ENCODE peak calls at places on chromosome 6, in ten cellular contexts. W is left ventricle myocardium inferior, F is heart left ventricle, S is pancreas, L is astrocyte, P is endodermal cell, E is esophagus squamous epithelium, Y is HepG2, T is mammary epithelial cell, H is psoas muscle. N is an unnamed sample.

GRCh38 chr6:47168176-47168575 is 126.0 kb upstream of the ADGRF1 start:
- DNase-seq in W (peak; percentile 28), F (no peak), S (no peak), L (peak; percentile 97), P (peak; percentile 47), E (no peak), Y (peak; percentile 52), T (peak; percentile 99), H (peak; percentile 80), N (peak; percentile 94)

GRCh38 chr6:39137235-39137634 is 22.2 kb upstream of the SAYSD1 start:
- DNase-seq in W (no peak), F (no peak), S (peak; percentile 39), L (peak; percentile 14), P (peak; percentile 90), E (no peak), Y (peak; percentile 54), T (peak; percentile 30), H (no peak), N (peak; percentile 38)

GRCh38 chr6:5657684-5658429 is 348.9 kb downstream of the NRN1 start:
- DNase-seq in W (no peak), F (no peak), S (no peak), L (peak; percentile 41), P (no peak), E (no peak), Y (no peak), T (no peak), H (no peak), N (no peak)

GRCh38 chr6:3232017-3232838 is 4.8 kb upstream of the TUBB2B start:
- DNase-seq in W (no peak), F (no peak), S (no peak), L (no peak), P (no peak), E (no peak), Y (no peak), T (no peak), H (no peak), N (no peak)

GRCh38 chr6:53673138-53673801 is 7.7 kb upstream of the KLHL31 start:
- DNase-seq in W (no peak), F (no peak), S (peak; percentile 28), L (peak; percentile 69), P (no peak), E (no peak), Y (peak; percentile 71), T (peak; percentile 57), H (no peak), N (peak; percentile 45)

GRCh38 chr6:34393191-34393967 is 910 bp upstream of the NUDT3 start:
- DNase-seq in W (no peak), F (no peak), S (no peak), L (no peak), P (no peak), E (no peak), Y (no peak), T (no peak), H (no peak), N (no peak)

GRCh38 chr6:90251295-90251992 is 45.2 kb downstream of the BACH2 start:
- DNase-seq in W (no peak), F (no peak), S (no peak), L (no peak), P (no peak), E (no peak), Y (no peak), T (peak; percentile 78), H (no peak), N (peak; percentile 60)

GRCh38 chr6:90284745-90285481 is 11.7 kb downstream of the BACH2 start:
- DNase-seq in W (no peak), F (no peak), S (no peak), L (peak; percentile 90), P (no peak), E (no peak), Y (no peak), T (peak; percentile 87), H (no peak), N (peak; percentile 33)

GRCh38 chr6:40077315-40077714 is 143.1 kb upstream of the MOCS1 start:
- DNase-seq in W (no peak), F (no peak), S (no peak), L (no peak), P (no peak), E (no peak), Y (no peak), T (peak; percentile 78), H (no peak), N (no peak)

GRCh38 chr6:71512256-71512655 is 223.6 kb downstream of the OGFRL1 start:
- DNase-seq in W (no peak), F (no peak), S (no peak), L (no peak), P (no peak), E (no peak), Y (no peak), T (no peak), H (no peak), N (no peak)

GRCh38 chr6:30272032-30272431 is 54.7 kb upstream of the TRIM39 start:
- DNase-seq in W (no peak), F (no peak), S (no peak), L (no peak), P (no peak), E (no peak), Y (peak; percentile 44), T (no peak), H (no peak), N (no peak)

GRCh38 chr6:14091329-14091978 is 26.1 kb upstream of the CD83 start:
- DNase-seq in W (no peak), F (no peak), S (no peak), L (no peak), P (no peak), E (no peak), Y (no peak), T (no peak), H (no peak), N (no peak)

GRCh38 chr6:43913388-43914271 is 143.6 kb downstream of the VEGFA start:
- DNase-seq in W (no peak), F (no peak), S (peak; percentile 75), L (peak; percentile 12), P (no peak), E (no peak), Y (no peak), T (no peak), H (peak; percentile 44), N (no peak)

GRCh38 chr6:7424967-7425807 is 35.6 kb downstream of the RIOK1 start:
- DNase-seq in W (peak; percentile 38), F (peak; percentile 74), S (peak; percentile 49), L (no peak), P (no peak), E (no peak), Y (peak; percentile 79), T (peak; percentile 86), H (no peak), N (peak; percentile 85)

GRCh38 chr6:135014353-135014832 is 40.2 kb downstream of the HBS1L start:
- DNase-seq in W (no peak), F (no peak), S (no peak), L (no peak), P (no peak), E (no peak), Y (no peak), T (no peak), H (no peak), N (no peak)

GRCh38 chr6:41966961-41967311 is 25.3 kb upstream of the CCND3 start:
- DNase-seq in W (no peak), F (no peak), S (no peak), L (peak; percentile 88), P (peak; percentile 79), E (no peak), Y (peak; percentile 84), T (peak; percentile 77), H (no peak), N (peak; percentile 72)

DNA sequence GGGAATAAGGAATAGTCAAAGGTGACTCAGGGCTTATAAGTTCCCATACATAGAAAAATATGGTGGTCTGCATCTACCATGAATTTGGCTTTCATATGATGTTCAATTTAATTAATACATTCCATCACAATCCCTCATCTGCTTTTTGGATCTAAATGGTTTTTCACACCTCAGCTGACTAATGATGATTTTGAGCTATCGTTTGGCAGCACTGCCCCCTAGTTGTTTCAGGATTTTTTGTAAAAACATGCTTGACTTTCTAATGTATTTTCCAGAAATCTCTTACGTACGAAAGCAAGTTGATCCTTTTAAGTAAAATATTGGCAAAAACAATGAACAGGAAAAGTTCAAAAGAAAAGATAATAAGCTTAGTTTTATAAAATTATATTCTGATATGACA is 408.6 kb upstream of the ADGRB3 start:
- DNase-seq in W (no peak), F (no peak), S (no peak), L (no peak), P (no peak), E (no peak), Y (no peak), T (no peak), H (no peak), N (no peak)
- TF ChIP-seq CTCF in W (peak; percentile 23), F (peak; percentile 27), S (no peak), L (peak; percentile 23), P (peak; percentile 83), E (no peak), Y (peak; percentile 15), T (no peak), H (no peak), N (no peak)

DNA sequence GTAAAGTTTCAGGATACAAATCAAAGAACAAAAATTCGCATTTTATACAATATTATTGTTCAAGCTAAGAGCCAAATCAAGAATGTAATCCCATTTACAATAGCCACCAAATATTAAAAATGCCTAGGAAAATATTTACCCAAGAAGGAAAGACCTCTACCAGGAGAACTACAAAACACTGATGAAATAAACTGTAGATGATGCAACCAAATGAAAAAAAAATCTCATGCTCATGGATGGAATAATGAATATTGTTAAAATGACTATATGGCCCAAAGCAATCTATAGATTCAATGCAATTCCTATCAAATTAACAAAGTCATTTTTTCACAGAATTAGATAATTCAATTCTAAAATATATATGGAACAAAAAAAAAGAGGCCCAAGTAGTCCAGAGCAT is 708.8 kb upstream of the MAN1A1 start:
- DNase-seq in W (no peak), F (no peak), S (no peak), L (no peak), P (no peak), E (no peak), Y (no peak), T (no peak), H (no peak), N (no peak)
- H3K27ac ChIP-seq in W (no peak overlapping the region), F (no peak overlapping the region), S (no peak overlapping the region), L (no peak overlapping the region), P (no peak overlapping the region), E (no peak overlapping the region), Y (no peak overlapping the region), T (no peak overlapping the region), H (no peak overlapping the region), N (no peak overlapping the region)

DNA sequence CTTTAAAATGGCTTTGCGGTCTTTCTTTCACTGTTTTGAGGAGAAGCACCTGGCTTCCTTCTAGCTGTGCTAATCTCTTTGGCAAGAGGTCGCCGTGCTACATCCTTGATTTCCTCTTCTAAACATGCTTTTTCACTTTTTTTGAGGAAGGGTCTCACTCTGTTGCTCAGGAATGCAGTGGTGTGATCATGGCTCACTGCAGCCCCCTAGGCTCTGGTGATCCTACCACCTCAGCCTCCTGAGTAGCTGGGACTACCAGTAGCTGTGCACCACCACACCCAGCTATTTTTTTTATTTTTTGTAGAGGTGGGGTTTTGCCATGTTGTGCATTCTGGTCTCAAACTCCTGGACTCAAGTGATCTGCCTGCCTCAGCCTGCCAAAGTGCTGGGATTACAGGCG is 40.5 kb downstream of the RSPH3 start:
- DNase-seq in W (no peak), F (no peak), S (no peak), L (no peak), P (peak; percentile 58), E (no peak), Y (no peak), T (no peak), H (no peak), N (no peak)
- TF ChIP-seq CTCF in W (no peak), F (no peak), S (no peak), L (no peak), P (peak; percentile 45), E (no peak), Y (no peak), T (no peak), H (no peak), N (no peak)

GRCh38 chr6:107729098-107729497 is 95.0 kb downstream of the SCML4 start:
- DNase-seq in W (no peak), F (no peak), S (no peak), L (no peak), P (peak; percentile 73), E (no peak), Y (no peak), T (no peak), H (no peak), N (no peak)
- H3K27ac ChIP-seq in W (no peak overlapping the region), F (no peak overlapping the region), S (no peak overlapping the region), L (no peak overlapping the region), P (no peak overlapping the region), E (no peak overlapping the region), Y (no peak overlapping the region), T (no peak overlapping the region), H (no peak overlapping the region), N (no peak overlapping the region)